ENCODE peak calls at places on chromosome 16, in six cellular contexts. U is mammary epithelial cell; J is fibroblast of pulmonary artery; F is stimulated activated CD4-positive, alpha-beta T cell treated with anti-CD3 and anti-CD28 coated beads, Interleukin-1b, Interleukin-23, amount 100 ng/mL, for 24 hours; R is cardiac muscle cell; V is activated CD8-positive, alpha-beta memory T cell treated with anti-CD3 and anti-CD28 coated beads for 1 hour. K is an unnamed sample.

GRCh38 chr16:86934581-86935322 is 356.4 kb downstream of the FOXL1 start:
- DNase-seq in R (peak; percentile 40), J (peak; percentile 10), U (no peak), V (no peak), F (no peak), K (no peak)

GRCh38 chr16:49760815-49761214 is 95.1 kb downstream of the ZNF423 start:
- DNase-seq in J (no peak), R (no peak), F (no peak), U (no peak), V (no peak), K (no peak)

GRCh38 chr16:65717006-65717720 is 595.3 kb upstream of the CDH11 start:
- DNase-seq in R (no peak), V (no peak), F (no peak), U (no peak), J (no peak), K (no peak)

GRCh38 chr16:85570213-85570734 is 42.8 kb upstream of the GSE1 start:
- DNase-seq in R (no peak), J (no peak), V (no peak), F (no peak), U (peak; percentile 45), K (no peak)

GRCh38 chr16:50282010-50282538 is 15.7 kb downstream of the ADCY7 start:
- DNase-seq in F (no peak), J (peak; percentile 54), V (no peak), U (no peak), R (no peak), K (no peak)

GRCh38 chr16:52251495-52251894 is 295.4 kb downstream of the TOX3 start:
- DNase-seq in U (peak; percentile 1), R (no peak), J (no peak), F (no peak), V (no peak), K (no peak)

GRCh38 chr16:12681653-12682052 is 122.0 kb downstream of the CPPED1 start:
- DNase-seq in R (no peak), U (no peak), F (no peak), J (peak; percentile 46), V (no peak), K (no peak)

GRCh38 chr16:69926241-69926640 is 24.9 kb upstream of the CLEC18A start:
- DNase-seq in U (no peak), J (no peak), F (no peak), R (no peak), V (no peak), K (no peak)

GRCh38 chr16:73298562-73298961 is 250.6 kb upstream of the ZFHX3 start:
- DNase-seq in F (no peak), J (peak; percentile 27), R (no peak), U (no peak), V (no peak), K (peak; percentile 10)

GRCh38 chr16:25081702-25082101 is 29.8 kb upstream of the LCMT1 start:
- DNase-seq in V (no peak), R (no peak), J (no peak), F (no peak), U (no peak), K (no peak)

GRCh38 chr16:28010671-28011070 is 52.8 kb downstream of the GSG1L start:
- DNase-seq in V (no peak), U (no peak), R (no peak), F (no peak), J (peak; percentile 44), K (no peak)

GRCh38 chr16:50261707-50262235 is 4.6 kb upstream of the ADCY7 start:
- DNase-seq in J (no peak), V (no peak), F (no peak), R (no peak), U (no peak), K (no peak)

GRCh38 chr16:79757968-79758367 is 157.4 kb upstream of the MAF start:
- DNase-seq in V (no peak), U (no peak), F (no peak), J (no peak), R (no peak), K (no peak)

GRCh38 chr16:7268182-7268581 is 64.5 kb upstream of the RBFOX1 start:
- DNase-seq in F (no peak), R (peak; percentile 68), U (peak; percentile 4), J (no peak), V (no peak), K (no peak)

GRCh38 chr16:66091462-66091861 is 275.0 kb upstream of the CDH5 start:
- DNase-seq in R (no peak), U (no peak), J (peak; percentile 20), F (no peak), V (no peak), K (peak; percentile 49)

GRCh38 chr16:77582956-77583355 is 139.4 kb upstream of the NUDT7 start:
- DNase-seq in U (no peak), F (no peak), V (no peak), R (no peak), J (no peak), K (no peak)